ENCODE peak calls at places on chromosomes 5 and 9, in ten cellular contexts. One of them, this sample, is unnamed.

GRCh38 chr9:130498298-130498917 is 53.6 kb downstream of the ASS1 start:
- DNase-seq in mammary epithelial cell: no peak
- DNase-seq in SJSA1: no peak
- DNase-seq in heart left ventricle: no peak
- DNase-seq in aorta: no peak
- DNase-seq in effector memory CD4-positive, alpha-beta T cell: no peak
- DNase-seq in CD4-positive, CD25-positive, alpha-beta regulatory T cell: no peak
- DNase-seq in naive thymus-derived CD4-positive, alpha-beta T cell: no peak
- DNase-seq in sigmoid colon: no peak
- DNase-seq in osteoblast: peak; percentile 76
- DNase-seq in this sample: peak; percentile 33

GRCh38 chr9:7132605-7133004 is 374.8 kb downstream of the KDM4C start:
- DNase-seq in mammary epithelial cell: no peak
- DNase-seq in aorta: no peak
- DNase-seq in sigmoid colon: no peak
- DNase-seq in SJSA1: no peak
- DNase-seq in naive thymus-derived CD4-positive, alpha-beta T cell: no peak
- DNase-seq in osteoblast: no peak
- DNase-seq in CD4-positive, CD25-positive, alpha-beta regulatory T cell: no peak
- DNase-seq in heart left ventricle: no peak
- DNase-seq in effector memory CD4-positive, alpha-beta T cell: no peak
- DNase-seq in this sample: no peak

GRCh38 chr5:173230741-173231380 is 4.1 kb downstream of the NKX2-5 start:
- DNase-seq in sigmoid colon: no peak
- DNase-seq in mammary epithelial cell: no peak
- DNase-seq in effector memory CD4-positive, alpha-beta T cell: no peak
- DNase-seq in aorta: peak; percentile 74
- DNase-seq in SJSA1: no peak
- DNase-seq in heart left ventricle: peak; percentile 65
- DNase-seq in CD4-positive, CD25-positive, alpha-beta regulatory T cell: no peak
- DNase-seq in naive thymus-derived CD4-positive, alpha-beta T cell: no peak
- DNase-seq in osteoblast: no peak
- DNase-seq in this sample: no peak

GRCh38 chr9:136229096-136230065 is 16.2 kb downstream of the QSOX2 start:
- DNase-seq in naive thymus-derived CD4-positive, alpha-beta T cell: no peak
- DNase-seq in sigmoid colon: no peak
- DNase-seq in heart left ventricle: no peak
- DNase-seq in aorta: no peak
- DNase-seq in CD4-positive, CD25-positive, alpha-beta regulatory T cell: no peak
- DNase-seq in osteoblast: peak; percentile 90
- DNase-seq in SJSA1: peak; percentile 30
- DNase-seq in effector memory CD4-positive, alpha-beta T cell: no peak
- DNase-seq in mammary epithelial cell: no peak
- DNase-seq in this sample: no peak

GRCh38 chr5:61675015-61675692 is 343.1 kb downstream of the ZSWIM6 start:
- DNase-seq in heart left ventricle: no peak
- DNase-seq in osteoblast: no peak
- DNase-seq in SJSA1: no peak
- DNase-seq in effector memory CD4-positive, alpha-beta T cell: no peak
- DNase-seq in sigmoid colon: no peak
- DNase-seq in mammary epithelial cell: peak; percentile 18
- DNase-seq in CD4-positive, CD25-positive, alpha-beta regulatory T cell: no peak
- DNase-seq in naive thymus-derived CD4-positive, alpha-beta T cell: no peak
- DNase-seq in aorta: no peak
- DNase-seq in this sample: no peak

GRCh38 chr9:16782490-16782889 is 88.0 kb downstream of the BNC2 start:
- DNase-seq in sigmoid colon: no peak
- DNase-seq in heart left ventricle: no peak
- DNase-seq in effector memory CD4-positive, alpha-beta T cell: no peak
- DNase-seq in SJSA1: no peak
- DNase-seq in CD4-positive, CD25-positive, alpha-beta regulatory T cell: no peak
- DNase-seq in aorta: no peak
- DNase-seq in osteoblast: no peak
- DNase-seq in naive thymus-derived CD4-positive, alpha-beta T cell: no peak
- DNase-seq in mammary epithelial cell: no peak
- DNase-seq in this sample: no peak

GRCh38 chr9:95771556-95772280 is 103.8 kb upstream of the ERCC6L2 start:
- DNase-seq in CD4-positive, CD25-positive, alpha-beta regulatory T cell: no peak
- DNase-seq in heart left ventricle: no peak
- DNase-seq in aorta: no peak
- DNase-seq in effector memory CD4-positive, alpha-beta T cell: no peak
- DNase-seq in naive thymus-derived CD4-positive, alpha-beta T cell: no peak
- DNase-seq in osteoblast: no peak
- DNase-seq in mammary epithelial cell: no peak
- DNase-seq in sigmoid colon: peak; percentile 83
- DNase-seq in SJSA1: peak; percentile 95
- DNase-seq in this sample: no peak

GRCh38 chr5:122163151-122164069 is 34.1 kb downstream of the ZNF474 start:
- DNase-seq in aorta: no peak
- DNase-seq in naive thymus-derived CD4-positive, alpha-beta T cell: no peak
- DNase-seq in effector memory CD4-positive, alpha-beta T cell: no peak
- DNase-seq in heart left ventricle: peak; percentile 32
- DNase-seq in CD4-positive, CD25-positive, alpha-beta regulatory T cell: no peak
- DNase-seq in osteoblast: peak; percentile 92
- DNase-seq in SJSA1: peak; percentile 85
- DNase-seq in sigmoid colon: no peak
- DNase-seq in mammary epithelial cell: peak; percentile 95
- DNase-seq in this sample: peak; percentile 92

GRCh38 chr5:102670224-102670836 is 84.8 kb upstream of the PAM start:
- DNase-seq in aorta: no peak
- DNase-seq in mammary epithelial cell: peak; percentile 12
- DNase-seq in osteoblast: peak; percentile 89
- DNase-seq in naive thymus-derived CD4-positive, alpha-beta T cell: no peak
- DNase-seq in sigmoid colon: no peak
- DNase-seq in effector memory CD4-positive, alpha-beta T cell: no peak
- DNase-seq in heart left ventricle: peak; percentile 32
- DNase-seq in SJSA1: peak; percentile 41
- DNase-seq in CD4-positive, CD25-positive, alpha-beta regulatory T cell: no peak
- DNase-seq in this sample: peak; percentile 10

GRCh38 chr5:125894383-125894782 is 528.8 kb upstream of the GRAMD2B start:
- DNase-seq in mammary epithelial cell: peak; percentile 73
- DNase-seq in naive thymus-derived CD4-positive, alpha-beta T cell: no peak
- DNase-seq in aorta: no peak
- DNase-seq in heart left ventricle: no peak
- DNase-seq in CD4-positive, CD25-positive, alpha-beta regulatory T cell: no peak
- DNase-seq in sigmoid colon: no peak
- DNase-seq in SJSA1: no peak
- DNase-seq in effector memory CD4-positive, alpha-beta T cell: no peak
- DNase-seq in osteoblast: no peak
- DNase-seq in this sample: no peak

GRCh38 chr9:110016340-110016739 is 191.6 kb downstream of the C9orf152 start:
- DNase-seq in sigmoid colon: no peak
- DNase-seq in osteoblast: peak; percentile 61
- DNase-seq in effector memory CD4-positive, alpha-beta T cell: no peak
- DNase-seq in aorta: no peak
- DNase-seq in mammary epithelial cell: peak; percentile 40
- DNase-seq in heart left ventricle: no peak
- DNase-seq in SJSA1: peak; percentile 56
- DNase-seq in naive thymus-derived CD4-positive, alpha-beta T cell: no peak
- DNase-seq in CD4-positive, CD25-positive, alpha-beta regulatory T cell: no peak
- DNase-seq in this sample: peak; percentile 62

GRCh38 chr5:160448886-160449285 is 27.2 kb downstream of the PTTG1 start:
- DNase-seq in CD4-positive, CD25-positive, alpha-beta regulatory T cell: no peak
- DNase-seq in mammary epithelial cell: no peak
- DNase-seq in aorta: no peak
- DNase-seq in heart left ventricle: no peak
- DNase-seq in effector memory CD4-positive, alpha-beta T cell: no peak
- DNase-seq in naive thymus-derived CD4-positive, alpha-beta T cell: no peak
- DNase-seq in sigmoid colon: no peak
- DNase-seq in osteoblast: no peak
- DNase-seq in SJSA1: no peak
- DNase-seq in this sample: no peak

GRCh38 chr5:108481355-108481931 is 99.5 kb upstream of the FBXL17 start:
- DNase-seq in heart left ventricle: no peak
- DNase-seq in naive thymus-derived CD4-positive, alpha-beta T cell: no peak
- DNase-seq in aorta: no peak
- DNase-seq in sigmoid colon: no peak
- DNase-seq in effector memory CD4-positive, alpha-beta T cell: no peak
- DNase-seq in osteoblast: peak; percentile 9
- DNase-seq in mammary epithelial cell: peak; percentile 16
- DNase-seq in SJSA1: peak; percentile 22
- DNase-seq in CD4-positive, CD25-positive, alpha-beta regulatory T cell: no peak
- DNase-seq in this sample: no peak

GRCh38 chr9:98867434-98868168 is 60.1 kb downstream of the GALNT12 start:
- DNase-seq in SJSA1: peak; percentile 45
- DNase-seq in mammary epithelial cell: no peak
- DNase-seq in naive thymus-derived CD4-positive, alpha-beta T cell: no peak
- DNase-seq in heart left ventricle: peak; percentile 87
- DNase-seq in CD4-positive, CD25-positive, alpha-beta regulatory T cell: no peak
- DNase-seq in sigmoid colon: peak; percentile 93
- DNase-seq in effector memory CD4-positive, alpha-beta T cell: no peak
- DNase-seq in aorta: peak; percentile 81
- DNase-seq in osteoblast: no peak
- DNase-seq in this sample: peak; percentile 96

DNA sequence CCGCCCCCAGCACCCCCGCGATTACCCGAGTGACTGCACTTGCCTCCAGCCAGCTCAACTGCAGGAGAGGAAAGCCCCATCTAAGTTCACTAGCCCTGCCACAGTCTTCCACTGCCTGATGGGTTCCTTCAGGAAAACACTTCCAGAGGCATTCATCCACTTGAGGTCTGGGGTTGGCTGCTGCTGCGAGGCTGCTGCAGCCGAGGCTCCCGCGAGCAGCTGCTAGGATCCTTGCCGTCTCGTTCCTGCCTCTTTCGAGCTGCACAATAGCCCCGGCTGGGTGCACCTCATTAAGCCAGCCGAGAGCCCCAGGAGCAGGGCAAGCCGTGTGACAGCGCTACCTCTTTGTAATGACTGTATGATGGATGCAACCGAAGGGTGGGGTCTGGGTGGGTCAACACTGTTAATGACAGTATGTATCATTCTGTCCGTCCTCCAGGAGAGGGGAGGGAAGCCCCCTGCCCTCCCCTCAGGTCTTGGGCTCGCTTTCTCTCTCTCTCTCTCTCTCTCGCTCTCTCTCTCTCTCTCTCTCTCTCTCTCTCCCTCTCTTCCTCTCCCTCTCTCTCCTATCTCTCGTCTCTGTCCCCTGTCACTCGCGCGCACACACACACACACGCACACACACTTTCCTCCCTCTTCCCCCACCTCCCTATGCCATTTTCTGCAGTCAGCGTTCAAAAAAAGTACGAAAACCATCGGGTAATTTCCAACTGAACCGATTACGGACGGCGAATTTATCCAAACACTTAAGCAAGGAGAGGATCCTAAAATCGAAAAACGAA is 24.4 kb upstream of the ELAVL2 start:
- DNase-seq in CD4-positive, CD25-positive, alpha-beta regulatory T cell: no peak
- DNase-seq in sigmoid colon: no peak
- DNase-seq in effector memory CD4-positive, alpha-beta T cell: no peak
- DNase-seq in heart left ventricle: no peak
- DNase-seq in SJSA1: no peak
- DNase-seq in osteoblast: no peak
- DNase-seq in aorta: no peak
- DNase-seq in naive thymus-derived CD4-positive, alpha-beta T cell: no peak
- DNase-seq in mammary epithelial cell: peak; percentile 24
- DNase-seq in this sample: no peak
- H3K4me3 ChIP-seq in CD4-positive, CD25-positive, alpha-beta regulatory T cell: no peak overlapping the region
- H3K4me3 ChIP-seq in sigmoid colon: peak overlapping the region; percentile 35
- H3K4me3 ChIP-seq in effector memory CD4-positive, alpha-beta T cell: no peak overlapping the region
- H3K4me3 ChIP-seq in heart left ventricle: peak overlapping the region; percentile 32
- H3K4me3 ChIP-seq in SJSA1: no peak overlapping the region
- H3K4me3 ChIP-seq in osteoblast: no peak overlapping the region
- H3K4me3 ChIP-seq in aorta: no peak overlapping the region
- H3K4me3 ChIP-seq in naive thymus-derived CD4-positive, alpha-beta T cell: no peak overlapping the region
- H3K4me3 ChIP-seq in mammary epithelial cell: peak overlapping the region; percentile 54
- H3K4me3 ChIP-seq in this sample: no peak overlapping the region

GRCh38 chr5:88672644-88673493 is 210.1 kb downstream of the MEF2C start:
- DNase-seq in mammary epithelial cell: no peak
- DNase-seq in effector memory CD4-positive, alpha-beta T cell: no peak
- DNase-seq in CD4-positive, CD25-positive, alpha-beta regulatory T cell: no peak
- DNase-seq in heart left ventricle: no peak
- DNase-seq in osteoblast: no peak
- DNase-seq in sigmoid colon: no peak
- DNase-seq in naive thymus-derived CD4-positive, alpha-beta T cell: no peak
- DNase-seq in SJSA1: no peak
- DNase-seq in aorta: no peak
- DNase-seq in this sample: peak; percentile 88
- H3K27me3 ChIP-seq in mammary epithelial cell: peaks cover 49% of the 10 kb centered on the region
- H3K27me3 ChIP-seq in effector memory CD4-positive, alpha-beta T cell: peaks cover 63% of the 10 kb centered on the region
- H3K27me3 ChIP-seq in CD4-positive, CD25-positive, alpha-beta regulatory T cell: peaks cover 77% of the 10 kb centered on the region
- H3K27me3 ChIP-seq in heart left ventricle: peaks cover 99% of the 10 kb centered on the region
- H3K27me3 ChIP-seq in osteoblast: peaks cover 98% of the 10 kb centered on the region
- H3K27me3 ChIP-seq in sigmoid colon: peaks cover 100% of the 10 kb centered on the region
- H3K27me3 ChIP-seq in naive thymus-derived CD4-positive, alpha-beta T cell: peaks cover 17% of the 10 kb centered on the region
- H3K27me3 ChIP-seq in SJSA1: no peaks in the 10 kb centered on the region
- H3K27me3 ChIP-seq in aorta: peaks cover under 1% of the 10 kb centered on the region
- H3K27me3 ChIP-seq in this sample: no peaks in the 10 kb centered on the region

GRCh38 chr5:149099920-149100319 is 37.1 kb upstream of the SH3TC2 start:
- DNase-seq in aorta: no peak
- DNase-seq in CD4-positive, CD25-positive, alpha-beta regulatory T cell: no peak
- DNase-seq in SJSA1: no peak
- DNase-seq in sigmoid colon: no peak
- DNase-seq in osteoblast: no peak
- DNase-seq in heart left ventricle: no peak
- DNase-seq in naive thymus-derived CD4-positive, alpha-beta T cell: no peak
- DNase-seq in mammary epithelial cell: no peak
- DNase-seq in effector memory CD4-positive, alpha-beta T cell: no peak
- DNase-seq in this sample: no peak
- H3K9me3 ChIP-seq in aorta: peaks cover 4% of the 10 kb centered on the region
- H3K9me3 ChIP-seq in CD4-positive, CD25-positive, alpha-beta regulatory T cell: peaks cover 24% of the 10 kb centered on the region
- H3K9me3 ChIP-seq in SJSA1: no peaks in the 10 kb centered on the region
- H3K9me3 ChIP-seq in sigmoid colon: peaks cover 12% of the 10 kb centered on the region
- H3K9me3 ChIP-seq in osteoblast: no peaks in the 10 kb centered on the region
- H3K9me3 ChIP-seq in heart left ventricle: peaks cover 53% of the 10 kb centered on the region
- H3K9me3 ChIP-seq in naive thymus-derived CD4-positive, alpha-beta T cell: no peaks in the 10 kb centered on the region
- H3K9me3 ChIP-seq in mammary epithelial cell: no peaks in the 10 kb centered on the region
- H3K9me3 ChIP-seq in effector memory CD4-positive, alpha-beta T cell: no peaks in the 10 kb centered on the region
- H3K9me3 ChIP-seq in this sample: peaks cover 35% of the 10 kb centered on the region

GRCh38 chr9:123375725-123376132 is 19.7 kb downstream of the CRB2 start:
- DNase-seq in SJSA1: no peak
- DNase-seq in heart left ventricle: no peak
- DNase-seq in sigmoid colon: peak; percentile 84
- DNase-seq in CD4-positive, CD25-positive, alpha-beta regulatory T cell: no peak
- DNase-seq in naive thymus-derived CD4-positive, alpha-beta T cell: no peak
- DNase-seq in effector memory CD4-positive, alpha-beta T cell: no peak
- DNase-seq in osteoblast: peak; percentile 92
- DNase-seq in mammary epithelial cell: no peak
- DNase-seq in aorta: no peak
- DNase-seq in this sample: peak; percentile 94

GRCh38 chr9:123372766-123373446 is 16.9 kb downstream of the CRB2 start:
- DNase-seq in SJSA1: no peak
- DNase-seq in heart left ventricle: no peak
- DNase-seq in sigmoid colon: no peak
- DNase-seq in aorta: no peak
- DNase-seq in osteoblast: peak; percentile 82
- DNase-seq in CD4-positive, CD25-positive, alpha-beta regulatory T cell: no peak
- DNase-seq in effector memory CD4-positive, alpha-beta T cell: no peak
- DNase-seq in mammary epithelial cell: no peak
- DNase-seq in naive thymus-derived CD4-positive, alpha-beta T cell: no peak
- DNase-seq in this sample: no peak

GRCh38 chr9:123371805-123372590 is 16.0 kb downstream of the CRB2 start:
- DNase-seq in SJSA1: no peak
- DNase-seq in mammary epithelial cell: no peak
- DNase-seq in naive thymus-derived CD4-positive, alpha-beta T cell: no peak
- DNase-seq in sigmoid colon: no peak
- DNase-seq in aorta: no peak
- DNase-seq in CD4-positive, CD25-positive, alpha-beta regulatory T cell: no peak
- DNase-seq in heart left ventricle: no peak
- DNase-seq in effector memory CD4-positive, alpha-beta T cell: no peak
- DNase-seq in osteoblast: peak; percentile 88
- DNase-seq in this sample: no peak

GRCh38 chr9:123373447-123373923 is 17.5 kb downstream of the CRB2 start:
- DNase-seq in sigmoid colon: no peak
- DNase-seq in effector memory CD4-positive, alpha-beta T cell: no peak
- DNase-seq in SJSA1: no peak
- DNase-seq in heart left ventricle: no peak
- DNase-seq in CD4-positive, CD25-positive, alpha-beta regulatory T cell: no peak
- DNase-seq in mammary epithelial cell: no peak
- DNase-seq in aorta: no peak
- DNase-seq in osteoblast: peak; percentile 82
- DNase-seq in naive thymus-derived CD4-positive, alpha-beta T cell: no peak
- DNase-seq in this sample: no peak

GRCh38 chr9:123373941-123374340 is 17.9 kb downstream of the CRB2 start:
- DNase-seq in SJSA1: no peak
- DNase-seq in aorta: no peak
- DNase-seq in mammary epithelial cell: no peak
- DNase-seq in naive thymus-derived CD4-positive, alpha-beta T cell: no peak
- DNase-seq in effector memory CD4-positive, alpha-beta T cell: no peak
- DNase-seq in sigmoid colon: no peak
- DNase-seq in heart left ventricle: no peak
- DNase-seq in CD4-positive, CD25-positive, alpha-beta regulatory T cell: no peak
- DNase-seq in osteoblast: peak; percentile 90
- DNase-seq in this sample: no peak
- H3K4me3 ChIP-seq in SJSA1: no peak overlapping the region
- H3K4me3 ChIP-seq in aorta: no peak overlapping the region
- H3K4me3 ChIP-seq in mammary epithelial cell: no peak overlapping the region
- H3K4me3 ChIP-seq in naive thymus-derived CD4-positive, alpha-beta T cell: no peak overlapping the region
- H3K4me3 ChIP-seq in effector memory CD4-positive, alpha-beta T cell: no peak overlapping the region
- H3K4me3 ChIP-seq in sigmoid colon: peak overlapping the region; percentile 6
- H3K4me3 ChIP-seq in heart left ventricle: no peak overlapping the region
- H3K4me3 ChIP-seq in CD4-positive, CD25-positive, alpha-beta regulatory T cell: no peak overlapping the region
- H3K4me3 ChIP-seq in osteoblast: no peak overlapping the region
- H3K4me3 ChIP-seq in this sample: no peak overlapping the region